ENCODE peak calls at places on chromosome 4, in five cellular contexts. I, L, K, V and G are unnamed samples.
A peak's percentile ranks its signal among the peaks of the same experiment; 100 is the strongest.

GRCh38 chr4:166042510-166043055 is 169.5 kb downstream of the TLL1 start:
- DNase-seq in L (no peak), V (no peak), I (no peak), K (no peak), G (peak; percentile 10)

GRCh38 chr4:118307619-118308018 is 45.2 kb downstream of the PRSS12 start:
- DNase-seq in K (peak; percentile 68), L (no peak), V (no peak), I (no peak), G (peak; percentile 79)

GRCh38 chr4:54400802-54401201 is 171.7 kb downstream of the PDGFRA start:
- DNase-seq in V (no peak), K (peak; percentile 6), L (no peak), I (peak; percentile 30), G (no peak)

GRCh38 chr4:92516450-92516849 is 212.7 kb downstream of the GRID2 start:
- DNase-seq in I (no peak), K (peak; percentile 5), V (no peak), L (no peak), G (no peak)

GRCh38 chr4:164087733-164088132 is 593.2 kb downstream of the TMA16 start:
- DNase-seq in V (no peak), I (no peak), L (no peak), K (no peak), G (no peak)

GRCh38 chr4:158964728-158965124 is 138.2 kb upstream of the RAPGEF2 start:
- DNase-seq in V (no peak), K (no peak), I (no peak), L (no peak), G (peak; percentile 19)

GRCh38 chr4:140351778-140352177 is 21.7 kb upstream of the SCOC start:
- DNase-seq in V (no peak), L (no peak), I (no peak), K (no peak), G (no peak)

GRCh38 chr4:11418610-11419009 is 10.1 kb downstream of the HS3ST1 start:
- DNase-seq in K (peak; percentile 6), V (no peak), I (no peak), L (no peak), G (no peak)

GRCh38 chr4:183402771-183403170 is 41.7 kb upstream of the CDKN2AIP start:
- DNase-seq in I (no peak), K (no peak), L (no peak), V (no peak), G (no peak)

GRCh38 chr4:123244233-123244632 is 152.4 kb upstream of the SPRY1 start:
- DNase-seq in K (peak; percentile 13), I (peak; percentile 76), V (no peak), L (no peak), G (no peak)

GRCh38 chr4:110508827-110509446 is 33.0 kb downstream of the ENPEP start:
- DNase-seq in K (peak; percentile 65), L (no peak), V (no peak), I (no peak), G (no peak)

GRCh38 chr4:1683371-1683902 is 676 bp downstream of the FAM53A start:
- DNase-seq in L (peak; percentile 58), V (no peak), I (no peak), K (no peak), G (no peak)

GRCh38 chr4:25128671-25129070 is 31.6 kb downstream of the SEPSECS start:
- DNase-seq in L (no peak), K (peak; percentile 58), I (no peak), V (no peak), G (no peak)

GRCh38 chr4:140637836-140638235 is 69.1 kb upstream of the UCP1 start:
- DNase-seq in I (no peak), L (no peak), K (peak; percentile 53), V (no peak), G (peak; percentile 48)

GRCh38 chr4:103375278-103375677 is 177.1 kb upstream of the CENPE start:
- DNase-seq in K (no peak), I (no peak), L (no peak), V (no peak), G (no peak)

GRCh38 chr4:87523307-87523706 is 5.9 kb downstream of the SPARCL1 start:
- DNase-seq in L (no peak), V (no peak), I (no peak), K (no peak), G (no peak)

GRCh38 chr4:88188738-88189417 is 30.4 kb upstream of the ABCG2 start:
- DNase-seq in L (no peak), V (no peak), I (no peak), K (no peak), G (no peak)

GRCh38 chr4:36168127-36168898 is 76.0 kb downstream of the ARAP2 start:
- DNase-seq in V (no peak), I (no peak), L (no peak), K (no peak), G (no peak)

GRCh38 chr4:115053313-115053712 is 60.1 kb downstream of the NDST4 start:
- DNase-seq in L (no peak), I (no peak), K (no peak), V (no peak), G (no peak)

GRCh38 chr4:8649631-8650261 is 57.2 kb downstream of the CPZ start:
- DNase-seq in L (peak; percentile 4), K (no peak), I (no peak), V (no peak), G (no peak)

GRCh38 chr4:23237771-23238170 is 545.0 kb downstream of the GBA3 start:
- DNase-seq in L (no peak), K (peak; percentile 2), I (no peak), V (no peak), G (no peak)

GRCh38 chr4:103996059-103996458 is 276.3 kb upstream of the TACR3 start:
- DNase-seq in L (no peak), V (no peak), K (peak; percentile 73), I (no peak), G (peak; percentile 22)

GRCh38 chr4:8664031-8664805 is 71.7 kb downstream of the CPZ start:
- DNase-seq in K (no peak), L (no peak), I (no peak), V (no peak), G (no peak)

GRCh38 chr4:83110970-83111369 is 3.6 kb downstream of the PLAC8 start:
- DNase-seq in K (no peak), V (no peak), I (no peak), L (no peak), G (no peak)
- H3K4me3 ChIP-seq in K (no peak overlapping the region), V (peak overlapping the region; percentile 69), I (peak overlapping the region; percentile 59), L (no peak overlapping the region), G (no peak overlapping the region)

GRCh38 chr4:76998251-76998901 is 48.8 kb downstream of the SEPTIN11 start:
- DNase-seq in K (peak; percentile 43), I (no peak), V (no peak), L (no peak), G (no peak)

GRCh38 chr4:77003400-77003799 is 53.8 kb downstream of the SEPTIN11 start:
- DNase-seq in K (no peak), I (no peak), V (no peak), L (no peak), G (no peak)

GRCh38 chr4:77002721-77003120 is 53.2 kb downstream of the SEPTIN11 start:
- DNase-seq in K (no peak), L (no peak), I (no peak), V (no peak), G (no peak)

GRCh38 chr4:77001907-77002306 is 52.4 kb downstream of the SEPTIN11 start:
- DNase-seq in V (no peak), K (peak; percentile 87), I (no peak), L (no peak), G (peak; percentile 71)

GRCh38 chr4:77002321-77002720 is 52.8 kb downstream of the SEPTIN11 start:
- DNase-seq in I (no peak), L (no peak), V (no peak), K (peak; percentile 43), G (peak; percentile 60)
- H3K4me1 ChIP-seq in I (peaks cover 31% of the 10 kb centered on the region), L (no peaks in the 10 kb centered on the region), V (peaks cover 7% of the 10 kb centered on the region), K (peaks cover 57% of the 10 kb centered on the region), G (peaks cover 13% of the 10 kb centered on the region)

GRCh38 chr4:82509029-82509428 is 52.8 kb downstream of the TMEM150C start:
- DNase-seq in K (no peak), L (no peak), V (no peak), I (no peak), G (no peak)
- H3K36me3 ChIP-seq in K (no peaks in the 10 kb centered on the region), L (no peaks in the 10 kb centered on the region), V (no peaks in the 10 kb centered on the region), I (no peaks in the 10 kb centered on the region), G (no peaks in the 10 kb centered on the region)

DNA sequence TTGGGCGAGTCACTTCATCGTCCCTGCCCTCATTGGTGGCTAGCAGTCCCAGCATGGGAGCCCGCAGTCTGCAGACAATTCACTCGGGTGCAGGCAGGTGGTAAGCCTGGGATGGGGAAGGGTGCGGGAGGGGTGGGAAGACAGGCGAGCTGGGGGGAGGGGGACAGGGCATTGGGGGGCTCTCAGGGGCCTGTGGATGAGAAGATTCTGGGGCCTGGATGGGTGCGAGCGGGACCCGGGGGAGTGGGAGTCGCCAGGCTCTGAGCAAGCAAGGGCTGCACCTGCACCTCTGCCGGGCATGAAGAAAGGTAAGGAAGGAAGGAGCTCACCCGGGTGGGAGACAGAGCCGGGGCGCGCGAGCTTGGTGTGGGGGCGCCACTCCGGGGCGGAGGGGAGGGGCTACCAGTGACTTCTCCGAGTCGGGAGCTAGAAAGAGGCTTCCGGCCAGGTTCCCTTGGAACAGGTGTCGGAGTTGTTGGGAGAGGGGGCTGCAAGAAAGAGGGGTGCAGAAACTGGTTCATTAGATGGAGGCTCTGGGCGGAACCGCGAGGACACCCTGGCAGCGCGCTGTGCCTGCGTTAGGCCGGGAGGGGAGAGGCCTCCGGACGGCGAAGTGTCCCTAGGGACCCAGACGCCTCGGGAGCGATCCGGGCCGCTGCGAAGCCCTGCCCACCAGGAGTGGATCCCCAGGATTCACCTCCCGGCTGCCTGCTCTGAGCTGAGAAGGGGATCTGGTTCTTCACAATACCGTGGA is 103.4 kb upstream of the PDLIM3 start:
- DNase-seq in V (no peak), K (no peak), L (no peak), I (no peak), G (no peak)
- H3K4me3 ChIP-seq in V (no peak overlapping the region), K (no peak overlapping the region), L (no peak overlapping the region), I (no peak overlapping the region), G (no peak overlapping the region)